ENCODE peak calls at places on chromosome 2, in eight cellular contexts. One of them, this sample, is unnamed.

GRCh38 chr2:72917875-72918660 is 749 bp downstream of the EMX1 start:
- DNase-seq in AG09319: no peak
- DNase-seq in GM23338: peak
- DNase-seq in Right ventricle myocardium inferior: no peak
- DNase-seq in tibial artery: no peak
- DNase-seq in iris pigment epithelial cell: no peak
- DNase-seq in glomerular endothelial cell: no peak
- DNase-seq in stomach: peak
- DNase-seq in this sample: no peak

GRCh38 chr2:168354499-168354898 is 101.6 kb upstream of the CERS6 start:
- DNase-seq in AG09319: no peak
- DNase-seq in GM23338: no peak
- DNase-seq in Right ventricle myocardium inferior: no peak
- DNase-seq in tibial artery: no peak
- DNase-seq in iris pigment epithelial cell: no peak
- DNase-seq in glomerular endothelial cell: no peak
- DNase-seq in stomach: no peak
- DNase-seq in this sample: no peak

GRCh38 chr2:240412975-240413812 is 22.3 kb upstream of the GPC1 start:
- DNase-seq in AG09319: no peak
- DNase-seq in GM23338: no peak
- DNase-seq in Right ventricle myocardium inferior: peak
- DNase-seq in tibial artery: peak
- DNase-seq in iris pigment epithelial cell: no peak
- DNase-seq in glomerular endothelial cell: no peak
- DNase-seq in stomach: peak
- DNase-seq in this sample: peak

GRCh38 chr2:168486440-168486839 is 30.4 kb downstream of the CERS6 start:
- DNase-seq in AG09319: no peak
- DNase-seq in GM23338: no peak
- DNase-seq in Right ventricle myocardium inferior: no peak
- DNase-seq in tibial artery: no peak
- DNase-seq in iris pigment epithelial cell: no peak
- DNase-seq in glomerular endothelial cell: no peak
- DNase-seq in stomach: no peak
- DNase-seq in this sample: no peak

GRCh38 chr2:98634406-98635092 is 26.2 kb downstream of the UNC50 start:
- DNase-seq in AG09319: no peak
- DNase-seq in GM23338: peak
- DNase-seq in Right ventricle myocardium inferior: no peak
- DNase-seq in tibial artery: no peak
- DNase-seq in iris pigment epithelial cell: peak
- DNase-seq in glomerular endothelial cell: no peak
- DNase-seq in stomach: no peak
- DNase-seq in this sample: no peak

GRCh38 chr2:43311276-43311675 is 84.9 kb upstream of the ZFP36L2 start:
- DNase-seq in AG09319: peak
- DNase-seq in GM23338: no peak
- DNase-seq in Right ventricle myocardium inferior: no peak
- DNase-seq in tibial artery: no peak
- DNase-seq in iris pigment epithelial cell: peak
- DNase-seq in glomerular endothelial cell: no peak
- DNase-seq in stomach: no peak
- DNase-seq in this sample: no peak

GRCh38 chr2:231039821-231040364 is 2.6 kb downstream of the C2orf72 start:
- DNase-seq in AG09319: no peak
- DNase-seq in GM23338: no peak
- DNase-seq in Right ventricle myocardium inferior: no peak
- DNase-seq in tibial artery: no peak
- DNase-seq in iris pigment epithelial cell: no peak
- DNase-seq in glomerular endothelial cell: no peak
- DNase-seq in stomach: no peak
- DNase-seq in this sample: no peak

GRCh38 chr2:8243748-8244147 is 438.1 kb upstream of the ID2 start:
- DNase-seq in AG09319: no peak
- DNase-seq in GM23338: no peak
- DNase-seq in Right ventricle myocardium inferior: no peak
- DNase-seq in tibial artery: no peak
- DNase-seq in iris pigment epithelial cell: no peak
- DNase-seq in glomerular endothelial cell: no peak
- DNase-seq in stomach: no peak
- DNase-seq in this sample: no peak

GRCh38 chr2:30645081-30645744 is 162.0 kb downstream of the CAPN13 start:
- DNase-seq in AG09319: no peak
- DNase-seq in GM23338: no peak
- DNase-seq in Right ventricle myocardium inferior: no peak
- DNase-seq in tibial artery: no peak
- DNase-seq in iris pigment epithelial cell: no peak
- DNase-seq in glomerular endothelial cell: no peak
- DNase-seq in stomach: no peak
- DNase-seq in this sample: no peak

GRCh38 chr2:107064750-107065149 is 178.8 kb upstream of the ST6GAL2 start:
- DNase-seq in AG09319: no peak
- DNase-seq in GM23338: no peak
- DNase-seq in Right ventricle myocardium inferior: no peak
- DNase-seq in tibial artery: no peak
- DNase-seq in iris pigment epithelial cell: peak
- DNase-seq in glomerular endothelial cell: no peak
- DNase-seq in stomach: no peak
- DNase-seq in this sample: no peak